ENCODE peak calls at places on chromosome 18, in six cellular contexts. N is heart left ventricle; O is mesothelial cell of epicardium; K is stimulated activated CD4-positive, alpha-beta T cell treated with anti-CD3 and anti-CD28 coated beads, Interleukin-4, amount 100 ng/mL, for 48 hours; Y is breast epithelium; D is LoVo. X is an unnamed sample.

GRCh38 chr18:58077329-58077728 is 33.3 kb downstream of the NEDD4L start:
- DNase-seq in N (no peak), O (no peak), K (no peak), Y (no peak), D (no peak), X (no peak)

GRCh38 chr18:3148930-3149535 is 70.7 kb downstream of the MYOM1 start:
- DNase-seq in N (no peak), O (no peak), K (no peak), Y (no peak), D (no peak), X (no peak)

GRCh38 chr18:70499218-70499691 is 210.4 kb downstream of the SOCS6 start:
- DNase-seq in N (no peak), O (no peak), K (no peak), Y (no peak), D (no peak), X (no peak)

GRCh38 chr18:44548291-44549221 is 132.1 kb upstream of the SETBP1 start:
- DNase-seq in N (no peak), O (no peak), K (no peak), Y (no peak), D (no peak), X (no peak)

GRCh38 chr18:58512648-58513338 is 116.1 kb downstream of the ALPK2 start:
- DNase-seq in N (no peak), O (no peak), K (no peak), Y (no peak), D (no peak), X (no peak)

GRCh38 chr18:75124551-75124950 is 84.4 kb downstream of the PTGR3 start:
- DNase-seq in N (no peak), O (no peak), K (no peak), Y (no peak), D (no peak), X (no peak)

GRCh38 chr18:8987250-8987649 is 115.2 kb upstream of the NDUFV2 start:
- DNase-seq in N (no peak), O (no peak), K (no peak), Y (no peak), D (no peak), X (no peak)

GRCh38 chr18:5424903-5425302 is 118.9 kb downstream of the EPB41L3 start:
- DNase-seq in N (no peak), O (no peak), K (no peak), Y (no peak), D (peak), X (no peak)

GRCh38 chr18:48719988-48720654 is 181.3 kb downstream of the CTIF start:
- DNase-seq in N (no peak), O (no peak), K (no peak), Y (no peak), D (no peak), X (no peak)

GRCh38 chr18:22609642-22610041 is 191.9 kb upstream of the CTAGE1 start:
- DNase-seq in N (peak), O (peak), K (no peak), Y (peak), D (no peak), X (no peak)

GRCh38 chr18:48632676-48633257 is 93.9 kb downstream of the CTIF start:
- DNase-seq in N (no peak), O (no peak), K (no peak), Y (no peak), D (no peak), X (no peak)

GRCh38 chr18:57146956-57147636 is at the start of gene BOD1L2:
- DNase-seq in N (no peak), O (no peak), K (no peak), Y (no peak), D (no peak), X (no peak)

X was measured in progenitor cell of endocrine pancreas.